ENCODE peak calls at places on chromosome 18, in seven cellular contexts. S, F, C, G, J, X and T are unnamed samples.

GRCh38 chr18:51561821-51562220 is 364.3 kb upstream of the MEX3C start:
- DNase-seq in S (no peak), F (no peak), C (no peak), G (no peak), J (no peak), X (no peak), T (no peak)

GRCh38 chr18:42032447-42032846 is 77.4 kb downstream of the PIK3C3 start:
- DNase-seq in S (no peak), F (no peak), C (no peak), G (no peak), J (no peak), X (no peak), T (no peak)

GRCh38 chr18:9160014-9160413 is 23.4 kb downstream of the ANKRD12 start:
- DNase-seq in S (no peak), F (no peak), C (no peak), G (no peak), J (no peak), X (no peak), T (no peak)

GRCh38 chr18:28768791-28769768 is 592.1 kb upstream of the CDH2 start:
- DNase-seq in S (no peak), F (no peak), C (no peak), G (no peak), J (no peak), X (no peak), T (no peak)

GRCh38 chr18:75141734-75142133 is 67.2 kb downstream of the PTGR3 start:
- DNase-seq in S (no peak), F (no peak), C (no peak), G (no peak), J (no peak), X (no peak), T (no peak)

GRCh38 chr18:37869051-37869450 is 303.5 kb upstream of the CELF4 start:
- DNase-seq in S (no peak), F (no peak), C (no peak), G (no peak), J (no peak), X (no peak), T (no peak)

GRCh38 chr18:49892148-49892924 is 79.0 kb upstream of the ACAA2 start:
- DNase-seq in S (no peak), F (peak), C (no peak), G (no peak), J (peak), X (peak), T (no peak)

GRCh38 chr18:26357960-26358359 is 131.7 kb downstream of the TAF4B start:
- DNase-seq in S (no peak), F (no peak), C (no peak), G (no peak), J (no peak), X (no peak), T (no peak)

GRCh38 chr18:36078751-36079529 is 11.6 kb upstream of the RPRD1A start:
- DNase-seq in S (no peak), F (no peak), C (no peak), G (no peak), J (no peak), X (no peak), T (no peak)

GRCh38 chr18:52288403-52289004 is 51.5 kb upstream of the DCC start:
- DNase-seq in S (peak), F (peak), C (no peak), G (no peak), J (no peak), X (no peak), T (no peak)

GRCh38 chr18:22378672-22379282 is 38.9 kb downstream of the CTAGE1 start:
- DNase-seq in S (peak), F (no peak), C (no peak), G (peak), J (peak), X (peak), T (no peak)

GRCh38 chr18:55763298-55763697 is 175.3 kb upstream of the TCF4 start:
- DNase-seq in S (no peak), F (no peak), C (no peak), G (no peak), J (peak), X (peak), T (no peak)

GRCh38 chr18:32469691-32470131 is 971 bp downstream of the GAREM1 start:
- DNase-seq in S (peak), F (no peak), C (no peak), G (no peak), J (no peak), X (peak), T (no peak)

GRCh38 chr18:11908182-11909080 is at the start of gene MPPE1:
- DNase-seq in S (peak), F (peak), C (peak), G (peak), J (peak), X (peak), T (peak)